ENCODE peak calls at places on chromosomes 4 and X, in six cellular contexts. S is stimulated activated CD4-positive, alpha-beta T cell treated with anti-CD3 and anti-CD28 coated beads, Interleukin-4, amount 100 ng/mL, for 48 hours; B is GM10248; I is GM23338; N is neural progenitor cell; V is Panc1. X is an unnamed sample.

GRCh38 chr4:6327220-6327917 is 57.7 kb downstream of the WFS1 start:
- DNase-seq in S (peak; percentile 64), B (peak; percentile 90), I (peak; percentile 80), N (peak; percentile 85), V (no peak), X (peak; percentile 78)

GRCh38 chrX:50805316-50805715 is 8.7 kb downstream of the SHROOM4 start:
- DNase-seq in S (no peak), B (no peak), I (no peak), N (no peak), V (no peak), X (no peak)

GRCh38 chr4:182939680-182940079 is 22.5 kb upstream of the DCTD start:
- DNase-seq in S (no peak), B (no peak), I (no peak), N (no peak), V (no peak), X (no peak)

GRCh38 chr4:105970371-105970770 is 75.1 kb downstream of the NPNT start:
- DNase-seq in S (no peak), B (no peak), I (no peak), N (no peak), V (no peak), X (no peak)

GRCh38 chr4:7842384-7843279 is 97.0 kb downstream of the AFAP1 start:
- DNase-seq in S (no peak), B (no peak), I (no peak), N (no peak), V (peak; percentile 73), X (no peak)

GRCh38 chr4:85474818-85475630 is at the start of gene ARHGAP24:
- DNase-seq in S (peak; percentile 1), B (peak; percentile 78), I (peak; percentile 95), N (peak; percentile 94), V (no peak), X (peak; percentile 94)

GRCh38 chr4:127174168-127174567 is 458.6 kb upstream of the INTU start:
- DNase-seq in S (no peak), B (no peak), I (no peak), N (no peak), V (no peak), X (no peak)

GRCh38 chrX:46588263-46588662 is 14.7 kb downstream of the CHST7 start:
- DNase-seq in S (no peak), B (no peak), I (peak; percentile 68), N (no peak), V (no peak), X (no peak)

GRCh38 chr4:48184891-48185290 is 50.8 kb upstream of the TXK start:
- DNase-seq in S (no peak), B (no peak), I (no peak), N (no peak), V (no peak), X (no peak)

GRCh38 chr4:77092832-77093800 is 17.3 kb upstream of the CCNI start:
- DNase-seq in S (no peak), B (no peak), I (no peak), N (no peak), V (no peak), X (peak; percentile 95)

GRCh38 chr4:54723786-54724185 is 66.0 kb downstream of the KIT start:
- DNase-seq in S (no peak), B (no peak), I (no peak), N (no peak), V (no peak), X (no peak)

GRCh38 chr4:182825786-182826185 is 91.4 kb downstream of the DCTD start:
- DNase-seq in S (no peak), B (no peak), I (no peak), N (no peak), V (no peak), X (no peak)

GRCh38 chrX:116232833-116233232 is 62.3 kb downstream of the AGTR2 start:
- DNase-seq in S (no peak), B (no peak), I (no peak), N (no peak), V (no peak), X (no peak)

GRCh38 chr4:133161570-133161969 is 12.5 kb downstream of the PCDH10 start:
- DNase-seq in S (no peak), B (no peak), I (no peak), N (no peak), V (no peak), X (no peak)

GRCh38 chrX:68827848-68828562 is 816 bp upstream of the EFNB1 start:
- DNase-seq in S (peak; percentile 66), B (peak; percentile 60), I (peak; percentile 74), N (peak; percentile 85), V (peak; percentile 58), X (peak; percentile 80)

GRCh38 chrX:81202989-81203388 is 1.1 kb downstream of the SH3BGRL start:
- DNase-seq in S (no peak), B (no peak), I (no peak), N (no peak), V (no peak), X (peak; percentile 68)

GRCh38 chrX:21745756-21746155 is 12.2 kb downstream of the SMPX start:
- DNase-seq in S (peak; percentile 4), B (peak; percentile 11), I (peak; percentile 41), N (peak; percentile 8), V (no peak), X (peak; percentile 41)

GRCh38 chrX:6203462-6204215 is 25.0 kb downstream of the NLGN4X start:
- DNase-seq in S (no peak), B (no peak), I (no peak), N (no peak), V (no peak), X (no peak)

X was measured in OCI-M1.